ENCODE peak calls at places on chromosomes 6 and 20, in six cellular contexts. S, I, F, W, L and O are unnamed samples.
A peak's percentile ranks its signal among the peaks of the same experiment; 100 is the strongest.

GRCh38 chr6:44642870-44643522 is 255.5 kb downstream of the CDC5L start:
- DNase-seq in S (no peak), I (no peak), F (peak; percentile 18), W (no peak), L (no peak), O (no peak)

GRCh38 chr6:152635949-152636674 is 1.1 kb downstream of the SYNE1 start:
- DNase-seq in S (peak; percentile 18), I (peak; percentile 57), F (peak; percentile 51), W (peak; percentile 48), L (peak; percentile 59), O (peak; percentile 18)

GRCh38 chr6:145028144-145028818 is 707.0 kb downstream of the EPM2A start:
- DNase-seq in S (no peak), I (peak; percentile 77), F (peak; percentile 33), W (no peak), L (no peak), O (peak; percentile 50)

GRCh38 chr6:106591111-106591825 is 38.0 kb downstream of the RTN4IP1 start:
- DNase-seq in S (no peak), I (peak; percentile 44), F (peak; percentile 88), W (no peak), L (no peak), O (peak; percentile 70)

GRCh38 chr20:1734269-1734858 is 76.8 kb upstream of the SIRPG start:
- DNase-seq in S (no peak), I (no peak), F (no peak), W (no peak), L (no peak), O (no peak)

GRCh38 chr20:43322851-43323250 is 133.1 kb upstream of the PTPRT start:
- DNase-seq in S (no peak), I (no peak), F (peak; percentile 1), W (no peak), L (no peak), O (no peak)

GRCh38 chr6:47897233-47897632 is 115.4 kb downstream of the OPN5 start:
- DNase-seq in S (no peak), I (no peak), F (peak; percentile 1), W (no peak), L (no peak), O (no peak)

GRCh38 chr6:118523216-118523615 is 24.9 kb upstream of the PLN start:
- DNase-seq in S (no peak), I (no peak), F (no peak), W (no peak), L (no peak), O (no peak)

GRCh38 chr6:155377061-155377460 is 62.8 kb upstream of the TFB1M start:
- DNase-seq in S (no peak), I (no peak), F (peak; percentile 96), W (no peak), L (no peak), O (peak; percentile 54)

GRCh38 chr6:38012573-38012972 is 193.0 kb downstream of the ZFAND3 start:
- DNase-seq in S (no peak), I (peak; percentile 54), F (peak; percentile 67), W (no peak), L (peak; percentile 48), O (peak; percentile 65)

GRCh38 chr20:46027245-46027853 is 1.7 kb upstream of the SLC12A5 start:
- DNase-seq in S (peak; percentile 78), I (peak; percentile 72), F (peak; percentile 61), W (no peak), L (peak; percentile 57), O (peak; percentile 69)

GRCh38 chr20:33812673-33813462 is 1.7 kb downstream of the CHMP4B start:
- DNase-seq in S (no peak), I (no peak), F (no peak), W (no peak), L (no peak), O (peak; percentile 52)

GRCh38 chr20:59269396-59270025 is 30.9 kb upstream of the EDN3 start:
- DNase-seq in S (no peak), I (peak; percentile 9), F (no peak), W (no peak), L (no peak), O (no peak)

GRCh38 chr20:63772781-63773520 is 33.4 kb downstream of the SLC2A4RG start:
- DNase-seq in S (no peak), I (no peak), F (peak; percentile 11), W (no peak), L (no peak), O (no peak)

GRCh38 chr6:2086328-2087008 is 158.9 kb downstream of the GMDS start:
- DNase-seq in S (no peak), I (no peak), F (no peak), W (no peak), L (no peak), O (no peak)

GRCh38 chr6:97189767-97190166 is 93.2 kb downstream of the MMS22L start:
- DNase-seq in S (no peak), I (no peak), F (peak; percentile 70), W (no peak), L (no peak), O (no peak)

GRCh38 chr20:57458400-57459160 is 66.4 kb downstream of the CTCFL start:
- DNase-seq in S (no peak), I (no peak), F (no peak), W (no peak), L (no peak), O (no peak)

GRCh38 chr6:161064915-161065314 is 73.3 kb downstream of the MAP3K4 start:
- DNase-seq in S (no peak), I (no peak), F (no peak), W (no peak), L (no peak), O (no peak)

GRCh38 chr20:22339091-22339881 is 245.1 kb downstream of the FOXA2 start:
- DNase-seq in S (peak; percentile 71), I (peak; percentile 68), F (peak; percentile 63), W (no peak), L (peak; percentile 57), O (peak; percentile 63)

GRCh38 chr6:169887529-169888140 is 136.2 kb downstream of the ERMARD start:
- DNase-seq in S (no peak), I (no peak), F (no peak), W (no peak), L (peak; percentile 3), O (no peak)

GRCh38 chr6:107418118-107418517 is 41.2 kb downstream of the PDSS2 start:
- DNase-seq in S (no peak), I (peak; percentile 78), F (peak; percentile 10), W (peak; percentile 37), L (no peak), O (peak; percentile 13)

GRCh38 chr6:113774122-113774835 is 82.9 kb upstream of the MARCKS start:
- DNase-seq in S (no peak), I (peak; percentile 19), F (peak; percentile 73), W (no peak), L (no peak), O (peak; percentile 47)

GRCh38 chr6:113772961-113773360 is 84.2 kb upstream of the MARCKS start:
- DNase-seq in S (no peak), I (no peak), F (no peak), W (no peak), L (no peak), O (no peak)

GRCh38 chr6:113777601-113778000 is 79.5 kb upstream of the MARCKS start:
- DNase-seq in S (no peak), I (peak; percentile 42), F (no peak), W (no peak), L (no peak), O (no peak)

GRCh38 chr6:113779656-113780055 is 77.5 kb upstream of the MARCKS start:
- DNase-seq in S (no peak), I (no peak), F (no peak), W (no peak), L (no peak), O (no peak)

DNA sequence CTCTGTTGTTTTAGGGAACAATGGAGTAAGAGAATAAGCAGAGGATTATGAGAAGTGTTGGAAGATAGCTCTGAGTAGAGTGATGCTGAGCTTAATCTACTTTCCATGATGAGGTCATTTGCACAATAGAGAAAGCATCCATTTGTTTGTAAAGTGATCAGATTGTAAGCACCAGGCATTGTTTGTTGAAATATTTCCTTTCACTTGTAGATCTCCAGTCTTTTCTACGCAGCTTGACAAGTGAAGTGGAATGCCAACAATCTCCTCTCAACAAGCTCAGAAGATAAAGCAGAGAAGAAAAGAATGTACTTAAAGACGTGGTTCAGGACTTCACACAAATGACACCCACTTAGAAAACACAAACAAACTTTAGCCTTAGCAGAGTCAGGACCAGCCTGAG is 80.1 kb upstream of the MARCKS start:
- DNase-seq in S (peak; percentile 47), I (peak; percentile 97), F (peak; percentile 5), W (peak; percentile 44), L (no peak), O (peak; percentile 24)
- H2BK15ac ChIP-seq in S (no peak overlapping the region), I (no peak overlapping the region), F (no peak overlapping the region), W (no peak overlapping the region), L (no peak overlapping the region), O (no peak overlapping the region)

DNA sequence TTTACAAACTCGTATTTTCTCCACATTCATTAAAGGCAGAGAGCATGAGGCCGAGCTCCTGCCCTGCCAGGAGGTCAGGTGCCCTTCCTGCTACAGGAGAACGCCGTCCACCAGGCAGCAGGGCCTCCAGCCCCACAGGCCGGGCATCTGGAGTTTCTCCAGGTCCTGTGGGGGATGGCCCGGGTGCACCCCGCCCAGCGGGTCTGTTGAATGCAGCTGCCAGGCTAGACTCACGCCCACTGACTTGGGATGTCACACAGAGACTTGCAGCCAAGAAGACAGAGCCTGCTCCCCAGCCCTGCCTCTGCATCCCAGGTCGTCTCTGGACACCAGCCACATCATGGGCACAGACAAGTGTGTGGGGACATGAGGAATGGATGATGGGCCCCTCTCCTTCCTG is 376.4 kb downstream of the CDH4 start:
- DNase-seq in S (no peak), I (no peak), F (no peak), W (no peak), L (no peak), O (no peak)
- H2BK15ac ChIP-seq in S (no peak overlapping the region), I (no peak overlapping the region), F (no peak overlapping the region), W (no peak overlapping the region), L (no peak overlapping the region), O (no peak overlapping the region)

DNA sequence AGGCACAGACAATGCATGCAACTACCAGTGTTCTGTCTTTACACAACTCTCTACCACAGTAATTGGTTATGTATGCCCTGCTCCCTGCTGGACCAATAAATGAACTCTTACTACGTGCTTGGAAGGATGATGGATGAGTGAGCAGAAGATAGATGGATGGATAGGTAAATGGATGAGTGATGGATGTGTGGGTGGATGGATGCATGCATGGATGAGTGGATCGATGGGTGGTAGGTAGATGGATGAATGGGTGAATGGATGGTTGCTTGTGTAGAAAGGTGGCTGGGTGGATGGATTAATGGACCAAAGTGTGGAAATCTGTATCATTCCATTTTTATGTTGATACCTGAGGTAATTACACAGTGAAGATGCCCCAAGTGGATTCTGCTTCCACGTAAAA is 10.1 kb upstream of the TRAM2 start:
- DNase-seq in S (no peak), I (no peak), F (no peak), W (no peak), L (no peak), O (no peak)
- H2BK15ac ChIP-seq in S (no peak overlapping the region), I (no peak overlapping the region), F (no peak overlapping the region), W (no peak overlapping the region), L (no peak overlapping the region), O (no peak overlapping the region)

GRCh38 chr6:16846399-16846778 is 85.1 kb upstream of the ATXN1 start:
- DNase-seq in S (no peak), I (no peak), F (no peak), W (no peak), L (no peak), O (no peak)

GRCh38 chr6:16851044-16851540 is 89.8 kb upstream of the ATXN1 start:
- DNase-seq in S (no peak), I (no peak), F (no peak), W (no peak), L (no peak), O (no peak)

GRCh38 chr6:16850332-16851022 is 89.2 kb upstream of the ATXN1 start:
- DNase-seq in S (no peak), I (no peak), F (no peak), W (no peak), L (no peak), O (no peak)

GRCh38 chr6:16851758-16852157 is 90.5 kb upstream of the ATXN1 start:
- DNase-seq in S (no peak), I (no peak), F (peak; percentile 25), W (no peak), L (no peak), O (no peak)

GRCh38 chr6:16849280-16850210 is 88.3 kb upstream of the ATXN1 start:
- DNase-seq in S (no peak), I (peak; percentile 52), F (peak; percentile 79), W (no peak), L (peak; percentile 47), O (peak; percentile 44)
- H2BK15ac ChIP-seq in S (no peak overlapping the region), I (no peak overlapping the region), F (peak overlapping the region; percentile 59), W (no peak overlapping the region), L (no peak overlapping the region), O (no peak overlapping the region)